ENCODE peak calls at places on chromosomes 2 and 18, in four cellular contexts. J is fibroblast of the aortic adventitia; K is neural progenitor cell; M is stimulated activated CD4-positive, alpha-beta T cell treated with anti-CD3 and anti-CD28 coated beads, TNF-alpha, amount 100 ng/mL, for 24 hours. I is an unnamed sample.
A peak's percentile ranks its signal among the peaks of the same experiment; 100 is the strongest.

GRCh38 chr18:79609021-79609461 is 70.6 kb upstream of the CTDP1 start:
- DNase-seq in J (no peak), K (no peak), M (no peak), I (no peak)

GRCh38 chr2:40439473-40439872 is 12.4 kb downstream of the SLC8A1 start:
- DNase-seq in J (peak; percentile 42), K (no peak), M (no peak), I (no peak)

GRCh38 chr2:45329045-45329677 is 281.9 kb downstream of the SRBD1 start:
- DNase-seq in J (peak; percentile 4), K (peak; percentile 20), M (no peak), I (peak; percentile 89)

GRCh38 chr2:242075163-242075562 is 205.6 kb downstream of the RTP5 start:
- DNase-seq in J (peak; percentile 93), K (no peak), M (no peak), I (no peak)

GRCh38 chr2:119366161-119366648 is 429 bp downstream of the C2orf76 start:
- DNase-seq in J (peak; percentile 42), K (no peak), M (no peak), I (no peak)

GRCh38 chr2:152716805-152717241 is 438 bp downstream of the PRPF40A start:
- DNase-seq in J (no peak), K (peak; percentile 72), M (peak; percentile 11), I (peak; percentile 58)

GRCh38 chr2:121473502-121473901 is 57.2 kb upstream of the RNU4ATAC start:
- DNase-seq in J (no peak), K (no peak), M (no peak), I (no peak)

GRCh38 chr18:49591271-49591670 is 29.4 kb downstream of the LIPG start:
- DNase-seq in J (no peak), K (no peak), M (no peak), I (peak; percentile 13)

GRCh38 chr18:13246121-13246520 is 27.6 kb downstream of the LDLRAD4 start:
- DNase-seq in J (no peak), K (no peak), M (no peak), I (no peak)

GRCh38 chr2:226792155-226792871 is 7.3 kb downstream of the IRS1 start:
- DNase-seq in J (peak; percentile 32), K (no peak), M (no peak), I (no peak)

GRCh38 chr2:207463996-207464395 is 65.8 kb upstream of the CREB1 start:
- DNase-seq in J (no peak), K (no peak), M (no peak), I (no peak)

GRCh38 chr2:3483227-3483985 is 35.9 kb downstream of the ADI1 start:
- DNase-seq in J (peak; percentile 71), K (peak; percentile 42), M (no peak), I (peak; percentile 81)

GRCh38 chr18:52715421-52715820 is 375.4 kb downstream of the DCC start:
- DNase-seq in J (no peak), K (no peak), M (no peak), I (peak; percentile 54)

GRCh38 chr2:135657806-135658582 is 83.7 kb upstream of the UBXN4 start:
- DNase-seq in J (no peak), K (no peak), M (peak; percentile 21), I (no peak)

GRCh38 chr2:203814661-203815540 is 52.7 kb upstream of the CTLA4 start:
- DNase-seq in J (peak; percentile 89), K (peak; percentile 85), M (peak; percentile 51), I (no peak)

GRCh38 chr2:239222346-239223028 is 178.3 kb downstream of the HDAC4 start:
- DNase-seq in J (peak; percentile 88), K (no peak), M (no peak), I (peak; percentile 26)

GRCh38 chr2:162677476-162677875 is 161.1 kb downstream of the KCNH7 start:
- DNase-seq in J (no peak), K (no peak), M (no peak), I (no peak)

GRCh38 chr2:218583983-218584850 is 15.6 kb downstream of the CNOT9 start:
- DNase-seq in J (no peak), K (no peak), M (no peak), I (no peak)

GRCh38 chr2:214593723-214594122 is 182.9 kb downstream of the VWC2L start:
- DNase-seq in J (peak; percentile 7), K (peak; percentile 74), M (no peak), I (peak; percentile 83)

GRCh38 chr2:102147935-102148334 is 5.4 kb downstream of the IL1R1 start:
- DNase-seq in J (peak; percentile 75), K (no peak), M (peak; percentile 63), I (no peak)

GRCh38 chr2:39150890-39151497 is 30.1 kb upstream of the SOS1 start:
- DNase-seq in J (no peak), K (no peak), M (no peak), I (no peak)

GRCh38 chr18:49345931-49346696 is 114.3 kb downstream of the DYM start:
- DNase-seq in J (peak; percentile 32), K (no peak), M (no peak), I (no peak)

GRCh38 chr18:67183398-67183797 is 333.1 kb downstream of the DSEL start:
- DNase-seq in J (no peak), K (peak; percentile 71), M (no peak), I (no peak)

GRCh38 chr2:130251865-130252620 is 53.8 kb upstream of the TUBA3E start:
- DNase-seq in J (no peak), K (no peak), M (no peak), I (peak; percentile 52)

GRCh38 chr18:63098014-63098981 is 221.3 kb downstream of the BCL2 start:
- DNase-seq in J (no peak), K (no peak), M (peak; percentile 21), I (peak; percentile 34)

I was measured in islet precursor cell.